ENCODE peak calls at places on chromosomes 2 and 18, in six cellular contexts. Q, R, Y, P, Z and O are unnamed samples. For H3K9me3, the result is how much of the 10 kb centered on the place peaks cover.

GRCh38 chr2:54599914-54600313 is 123.5 kb upstream of the EML6 start:
- DNase-seq in Q (no peak), R (no peak), Y (peak), P (no peak), Z (no peak), O (no peak)

GRCh38 chr2:12005886-12006681 is 259.7 kb downstream of the LPIN1 start:
- DNase-seq in Q (peak), R (no peak), Y (no peak), P (peak), Z (peak), O (peak)

GRCh38 chr18:46141199-46141598 is 37.0 kb downstream of the HAUS1 start:
- DNase-seq in Q (no peak), R (no peak), Y (no peak), P (no peak), Z (no peak), O (no peak)

GRCh38 chr2:9703701-9704221 is 73.0 kb upstream of the YWHAQ start:
- DNase-seq in Q (no peak), R (no peak), Y (no peak), P (no peak), Z (peak), O (no peak)

GRCh38 chr2:216013080-216013909 is at the start of gene MREG:
- DNase-seq in Q (peak), R (peak), Y (peak), P (peak), Z (peak), O (peak)

GRCh38 chr2:237892478-237892877 is 33.1 kb downstream of the RAMP1 start:
- DNase-seq in Q (no peak), R (no peak), Y (no peak), P (no peak), Z (peak), O (no peak)

GRCh38 chr2:240346015-240346752 is 89.3 kb upstream of the GPC1 start:
- DNase-seq in Q (no peak), R (no peak), Y (no peak), P (no peak), Z (no peak), O (no peak)

GRCh38 chr2:158501301-158501700 is 44.5 kb downstream of the PKP4 start:
- DNase-seq in Q (no peak), R (no peak), Y (peak), P (no peak), Z (no peak), O (no peak)

GRCh38 chr2:240905176-240905781 is 857 bp upstream of the CROCC2 start:
- DNase-seq in Q (no peak), R (no peak), Y (no peak), P (no peak), Z (no peak), O (no peak)

GRCh38 chr2:227388537-227389011 is 825 bp upstream of the SCYGR1 start:
- DNase-seq in Q (no peak), R (no peak), Y (no peak), P (no peak), Z (peak), O (no peak)

GRCh38 chr2:127096718-127097470 is 10.1 kb downstream of the BIN1 start:
- DNase-seq in Q (no peak), R (no peak), Y (no peak), P (no peak), Z (no peak), O (no peak)

GRCh38 chr2:6929196-6929874 is 12.1 kb downstream of the RNF144A start:
- DNase-seq in Q (no peak), R (no peak), Y (no peak), P (no peak), Z (peak), O (no peak)

GRCh38 chr18:32267463-32267862 is 77.6 kb downstream of the MEP1B start:
- DNase-seq in Q (no peak), R (no peak), Y (no peak), P (no peak), Z (no peak), O (no peak)

GRCh38 chr2:62501794-62502500 is 4.0 kb downstream of the TMEM17 start:
- DNase-seq in Q (no peak), R (no peak), Y (no peak), P (no peak), Z (peak), O (no peak)

GRCh38 chr18:47263828-47264314 is 12.4 kb upstream of the SKOR2 start:
- DNase-seq in Q (peak), R (peak), Y (no peak), P (no peak), Z (no peak), O (no peak)

GRCh38 chr2:98438190-98439133 is 6.2 kb upstream of the INPP4A start:
- DNase-seq in Q (no peak), R (no peak), Y (no peak), P (no peak), Z (no peak), O (no peak)

GRCh38 chr2:139778732-139779131 is 998.5 kb upstream of the NXPH2 start:
- DNase-seq in Q (no peak), R (no peak), Y (no peak), P (no peak), Z (no peak), O (no peak)

GRCh38 chr18:79647307-79647706 is 32.3 kb upstream of the CTDP1 start:
- DNase-seq in Q (no peak), R (no peak), Y (no peak), P (no peak), Z (no peak), O (no peak)

GRCh38 chr18:9743200-9744016 is 35.3 kb downstream of the RAB31 start:
- DNase-seq in Q (no peak), R (peak), Y (no peak), P (no peak), Z (peak), O (no peak)

GRCh38 chr2:61162721-61163120 is 733 bp downstream of the C2orf74 start:
- DNase-seq in Q (no peak), R (no peak), Y (no peak), P (no peak), Z (no peak), O (no peak)

GRCh38 chr2:656676-657075 is 20.5 kb downstream of the TMEM18 start:
- DNase-seq in Q (no peak), R (peak), Y (no peak), P (no peak), Z (no peak), O (no peak)

GRCh38 chr18:68172842-68173549 is 541.9 kb downstream of the TMX3 start:
- DNase-seq in Q (peak), R (peak), Y (no peak), P (no peak), Z (peak), O (no peak)
- TF ChIP-seq CTCF in Q (peak), R (peak), Y (no peak), P (no peak), Z (no peak), O (no peak)

DNA sequence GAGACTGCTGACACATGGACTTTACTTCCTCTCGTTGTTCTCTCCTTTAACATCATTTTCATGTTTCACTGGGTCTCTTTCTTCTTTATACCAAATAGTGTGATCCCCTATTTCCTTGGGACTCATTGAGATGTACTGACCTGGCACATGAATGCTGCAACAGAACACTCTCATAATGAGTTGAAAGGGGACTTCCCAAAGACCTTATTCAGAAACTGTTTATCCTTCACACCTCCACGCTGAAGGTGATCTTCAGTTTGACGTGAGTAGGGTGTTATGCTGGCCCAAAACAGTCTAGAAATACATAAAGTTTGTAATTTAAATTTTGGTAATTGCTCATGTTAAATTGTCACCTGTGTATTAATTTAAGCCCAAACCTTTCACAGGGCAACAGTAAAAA is 1096.8 kb upstream of the GYPC start:
- DNase-seq in Q (no peak), R (no peak), Y (no peak), P (no peak), Z (no peak), O (no peak)
- H3K9me3 ChIP-seq in Q (under half), R (under half), Y (under half), P (under half), Z (under half), O (under half)

GRCh38 chr2:68834737-68835136 is 36.5 kb downstream of the BMP10 start:
- DNase-seq in Q (no peak), R (no peak), Y (no peak), P (no peak), Z (no peak), O (no peak)

GRCh38 chr2:68837861-68838341 is 33.3 kb downstream of the BMP10 start:
- DNase-seq in Q (no peak), R (no peak), Y (no peak), P (no peak), Z (peak), O (no peak)

GRCh38 chr2:68837164-68837860 is 33.9 kb downstream of the BMP10 start:
- DNase-seq in Q (peak), R (peak), Y (peak), P (peak), Z (peak), O (peak)

GRCh38 chr2:68833162-68833561 is 38.0 kb downstream of the BMP10 start:
- DNase-seq in Q (no peak), R (no peak), Y (no peak), P (no peak), Z (no peak), O (no peak)

GRCh38 chr2:68835636-68836035 is 35.6 kb downstream of the BMP10 start:
- DNase-seq in Q (no peak), R (no peak), Y (no peak), P (no peak), Z (no peak), O (no peak)
- H3K27ac ChIP-seq in Q (no peak), R (no peak), Y (no peak), P (no peak), Z (no peak), O (no peak)

GRCh38 chr2:105299290-105299689 is 30.2 kb downstream of the TGFBRAP1 start:
- DNase-seq in Q (peak), R (no peak), Y (no peak), P (no peak), Z (no peak), O (no peak)
- TF ChIP-seq CTCF in Q (peak), R (peak), Y (peak), P (no peak), Z (no peak), O (no peak)